ENCODE peak calls at places on chromosome 21, in four cellular contexts. R is Right ventricle myocardium inferior, E is astrocyte of the spinal cord, O is thoracic aorta. Z is an unnamed sample.

GRCh38 chr21:39153373-39153772 is 29.9 kb downstream of the PSMG1 start:
- DNase-seq in E (no peak), O (no peak), R (no peak), Z (no peak)

GRCh38 chr21:16073571-16073970 is 343.8 kb downstream of the USP25 start:
- DNase-seq in R (no peak), O (no peak), E (peak), Z (no peak)

GRCh38 chr21:34884346-34884929 is 164.7 kb downstream of the RUNX1 start:
- DNase-seq in E (peak), O (no peak), R (no peak), Z (no peak)

GRCh38 chr21:37766104-37766503 is 150.2 kb downstream of the KCNJ6 start:
- DNase-seq in O (no peak), R (no peak), E (no peak), Z (no peak)

GRCh38 chr21:45865106-45865835 is 116.3 kb upstream of the COL6A1 start:
- DNase-seq in R (no peak), E (peak), O (no peak), Z (no peak)

GRCh38 chr21:31396399-31396798 is 52.3 kb upstream of the TIAM1 start:
- DNase-seq in R (no peak), O (no peak), E (no peak), Z (no peak)

GRCh38 chr21:34530264-34530663 is 18.3 kb upstream of the KCNE1 start:
- DNase-seq in O (no peak), E (peak), R (no peak), Z (no peak)

GRCh38 chr21:14361958-14362357 is 21.0 kb downstream of the HSPA13 start:
- DNase-seq in R (no peak), E (peak), O (no peak), Z (no peak)

GRCh38 chr21:31636874-31637273 is 22.6 kb upstream of the SOD1 start:
- DNase-seq in O (no peak), E (no peak), R (no peak), Z (no peak)

GRCh38 chr21:36699546-36700294 is 805 bp downstream of the SIM2 start:
- DNase-seq in O (no peak), R (no peak), E (no peak), Z (no peak)

GRCh38 chr21:16358784-16359183 is 629.0 kb downstream of the USP25 start:
- DNase-seq in E (no peak), O (no peak), R (no peak), Z (no peak)

GRCh38 chr21:43289966-43290365 is 121.2 kb downstream of the CRYAA start:
- DNase-seq in E (no peak), R (peak), O (no peak), Z (no peak)

GRCh38 chr21:44892095-44892494 is 18.6 kb upstream of the PTTG1IP start:
- DNase-seq in E (no peak), R (no peak), O (no peak), Z (no peak)

GRCh38 chr21:15138475-15138874 is 73.7 kb upstream of the NRIP1 start:
- DNase-seq in E (no peak), R (no peak), O (no peak), Z (no peak)

GRCh38 chr21:45390831-45391742 is 13.9 kb upstream of the COL18A1 start:
- DNase-seq in E (no peak), O (no peak), R (peak), Z (no peak)

GRCh38 chr21:43299441-43300277 is 127.3 kb downstream of the SIK1 start:
- DNase-seq in O (no peak), R (peak), E (no peak), Z (no peak)

GRCh38 chr21:34186119-34186719 is 112.8 kb downstream of the MRPS6 start:
- DNase-seq in R (no peak), E (no peak), O (peak), Z (no peak)

Z was measured in NK-92 treated with Interleukin-12 subunit alpha and Interleukin-12 subunit beta, amount 100 ng/mL, for 24 hours.